ENCODE peak calls at places on chromosome 6, in eight cellular contexts. One of them, this sample, is unnamed.

GRCh38 chr6:39083111-39083702 is 31.8 kb downstream of the SAYSD1 start:
- DNase-seq in activated naive CD4-positive, alpha-beta T cell: no peak
- DNase-seq in NCI-H748 treated with DMSO at 0.1 percent for 48 hours: no peak
- DNase-seq in NAMALWA: no peak
- DNase-seq in cardiac septum: no peak
- DNase-seq in AG04450: no peak
- DNase-seq in left lobe of liver: no peak
- DNase-seq in GDM1: no peak
- DNase-seq in this sample: no peak

GRCh38 chr6:35564733-35565132 is 52.0 kb upstream of the TULP1 start:
- DNase-seq in cardiac septum: no peak
- DNase-seq in GDM1: no peak
- DNase-seq in activated naive CD4-positive, alpha-beta T cell: no peak
- DNase-seq in NCI-H748 treated with DMSO at 0.1 percent for 48 hours: no peak
- DNase-seq in left lobe of liver: no peak
- DNase-seq in NAMALWA: no peak
- DNase-seq in AG04450: no peak
- DNase-seq in this sample: no peak

GRCh38 chr6:45991189-45991588 is 24.5 kb downstream of the CLIC5 start:
- DNase-seq in activated naive CD4-positive, alpha-beta T cell: no peak
- DNase-seq in NAMALWA: peak; percentile 23
- DNase-seq in AG04450: no peak
- DNase-seq in cardiac septum: no peak
- DNase-seq in NCI-H748 treated with DMSO at 0.1 percent for 48 hours: no peak
- DNase-seq in left lobe of liver: no peak
- DNase-seq in GDM1: no peak
- DNase-seq in this sample: no peak

GRCh38 chr6:30565772-30566171 is 5.5 kb upstream of the ABCF1 start:
- DNase-seq in activated naive CD4-positive, alpha-beta T cell: no peak
- DNase-seq in NCI-H748 treated with DMSO at 0.1 percent for 48 hours: no peak
- DNase-seq in GDM1: no peak
- DNase-seq in cardiac septum: no peak
- DNase-seq in AG04450: no peak
- DNase-seq in NAMALWA: no peak
- DNase-seq in left lobe of liver: peak; percentile 85
- DNase-seq in this sample: no peak

GRCh38 chr6:33028220-33028849 is 18.9 kb upstream of the HLA-DOA start:
- DNase-seq in AG04450: no peak
- DNase-seq in cardiac septum: no peak
- DNase-seq in left lobe of liver: no peak
- DNase-seq in NAMALWA: peak; percentile 20
- DNase-seq in NCI-H748 treated with DMSO at 0.1 percent for 48 hours: no peak
- DNase-seq in GDM1: peak; percentile 11
- DNase-seq in activated naive CD4-positive, alpha-beta T cell: no peak
- DNase-seq in this sample: no peak

GRCh38 chr6:125747589-125748533 is 1.6 kb upstream of the HEY2 start:
- DNase-seq in AG04450: no peak
- DNase-seq in activated naive CD4-positive, alpha-beta T cell: no peak
- DNase-seq in left lobe of liver: peak; percentile 73
- DNase-seq in cardiac septum: no peak
- DNase-seq in NCI-H748 treated with DMSO at 0.1 percent for 48 hours: peak; percentile 57
- DNase-seq in NAMALWA: peak; percentile 83
- DNase-seq in GDM1: no peak
- DNase-seq in this sample: no peak

GRCh38 chr6:118618676-118619377 is 32.6 kb downstream of the CEP85L start:
- DNase-seq in NCI-H748 treated with DMSO at 0.1 percent for 48 hours: peak; percentile 23
- DNase-seq in AG04450: no peak
- DNase-seq in NAMALWA: peak; percentile 65
- DNase-seq in GDM1: peak; percentile 20
- DNase-seq in left lobe of liver: peak; percentile 62
- DNase-seq in cardiac septum: peak; percentile 82
- DNase-seq in activated naive CD4-positive, alpha-beta T cell: peak; percentile 33
- DNase-seq in this sample: peak; percentile 47

GRCh38 chr6:116392158-116393032 is 21.6 kb downstream of the DSE start:
- DNase-seq in activated naive CD4-positive, alpha-beta T cell: no peak
- DNase-seq in NAMALWA: no peak
- DNase-seq in left lobe of liver: no peak
- DNase-seq in AG04450: no peak
- DNase-seq in GDM1: no peak
- DNase-seq in cardiac septum: no peak
- DNase-seq in NCI-H748 treated with DMSO at 0.1 percent for 48 hours: no peak
- DNase-seq in this sample: no peak

GRCh38 chr6:10962673-10963072 is 75.8 kb downstream of the SYCP2L start:
- DNase-seq in AG04450: peak; percentile 73
- DNase-seq in GDM1: no peak
- DNase-seq in NCI-H748 treated with DMSO at 0.1 percent for 48 hours: no peak
- DNase-seq in activated naive CD4-positive, alpha-beta T cell: no peak
- DNase-seq in cardiac septum: no peak
- DNase-seq in NAMALWA: no peak
- DNase-seq in left lobe of liver: no peak
- DNase-seq in this sample: peak; percentile 92

GRCh38 chr6:436308-437041 is 44.9 kb downstream of the IRF4 start:
- DNase-seq in NAMALWA: no peak
- DNase-seq in activated naive CD4-positive, alpha-beta T cell: no peak
- DNase-seq in AG04450: peak; percentile 11
- DNase-seq in left lobe of liver: no peak
- DNase-seq in cardiac septum: no peak
- DNase-seq in GDM1: no peak
- DNase-seq in NCI-H748 treated with DMSO at 0.1 percent for 48 hours: no peak
- DNase-seq in this sample: peak; percentile 45

GRCh38 chr6:17968081-17968518 is 19.3 kb downstream of the KIF13A start:
- DNase-seq in NAMALWA: no peak
- DNase-seq in NCI-H748 treated with DMSO at 0.1 percent for 48 hours: no peak
- DNase-seq in AG04450: no peak
- DNase-seq in left lobe of liver: no peak
- DNase-seq in activated naive CD4-positive, alpha-beta T cell: no peak
- DNase-seq in GDM1: no peak
- DNase-seq in cardiac septum: no peak
- DNase-seq in this sample: peak; percentile 61

GRCh38 chr6:166852484-166852975 is 103.8 kb downstream of the RNASET2 start:
- DNase-seq in activated naive CD4-positive, alpha-beta T cell: no peak
- DNase-seq in left lobe of liver: no peak
- DNase-seq in cardiac septum: no peak
- DNase-seq in NCI-H748 treated with DMSO at 0.1 percent for 48 hours: no peak
- DNase-seq in AG04450: no peak
- DNase-seq in NAMALWA: no peak
- DNase-seq in GDM1: no peak
- DNase-seq in this sample: no peak

This sample was measured in EH.